ENCODE peak calls at places on chromosomes 3 and 15, in five cellular contexts. One of them, this sample, is unnamed.

GRCh38 chr15:96887730-96888129 is 557.2 kb downstream of the NR2F2 start:
- DNase-seq in A549: no peak
- DNase-seq in GM20000: no peak
- DNase-seq in body of pancreas: no peak
- DNase-seq in choroid plexus epithelial cell: peak
- DNase-seq in this sample: no peak

GRCh38 chr15:101162701-101163483 is 89.0 kb downstream of the CHSY1 start:
- DNase-seq in A549: no peak
- DNase-seq in GM20000: no peak
- DNase-seq in body of pancreas: peak
- DNase-seq in choroid plexus epithelial cell: no peak
- DNase-seq in this sample: no peak

GRCh38 chr3:98557324-98558010 is 25.7 kb downstream of the GPR15 start:
- DNase-seq in A549: no peak
- DNase-seq in GM20000: no peak
- DNase-seq in body of pancreas: no peak
- DNase-seq in choroid plexus epithelial cell: no peak
- DNase-seq in this sample: no peak

GRCh38 chr3:111803123-111803593 is 55.9 kb upstream of the PHLDB2 start:
- DNase-seq in A549: peak
- DNase-seq in GM20000: no peak
- DNase-seq in body of pancreas: peak
- DNase-seq in choroid plexus epithelial cell: peak
- DNase-seq in this sample: no peak

GRCh38 chr3:188391597-188391996 is 237.6 kb downstream of the LPP start:
- DNase-seq in A549: no peak
- DNase-seq in GM20000: no peak
- DNase-seq in body of pancreas: no peak
- DNase-seq in choroid plexus epithelial cell: no peak
- DNase-seq in this sample: no peak

GRCh38 chr3:15953841-15954240 is 156.1 kb upstream of the ANKRD28 start:
- DNase-seq in A549: peak
- DNase-seq in GM20000: peak
- DNase-seq in body of pancreas: no peak
- DNase-seq in choroid plexus epithelial cell: no peak
- DNase-seq in this sample: no peak

GRCh38 chr3:137121704-137122314 is 164.0 kb downstream of the IL20RB start:
- DNase-seq in A549: peak
- DNase-seq in GM20000: peak
- DNase-seq in body of pancreas: peak
- DNase-seq in choroid plexus epithelial cell: peak
- DNase-seq in this sample: no peak

GRCh38 chr15:39801641-39802309 is 19.1 kb upstream of the FSIP1 start:
- DNase-seq in A549: peak
- DNase-seq in GM20000: peak
- DNase-seq in body of pancreas: peak
- DNase-seq in choroid plexus epithelial cell: peak
- DNase-seq in this sample: no peak

GRCh38 chr3:159616234-159616825 is 372.3 kb upstream of the IL12A start:
- DNase-seq in A549: peak
- DNase-seq in GM20000: no peak
- DNase-seq in body of pancreas: peak
- DNase-seq in choroid plexus epithelial cell: peak
- DNase-seq in this sample: no peak

GRCh38 chr3:49171119-49171774 is at the start of gene KLHDC8B:
- DNase-seq in A549: peak
- DNase-seq in GM20000: peak
- DNase-seq in body of pancreas: peak
- DNase-seq in choroid plexus epithelial cell: peak
- DNase-seq in this sample: peak

GRCh38 chr3:13465236-13465958 is 14.7 kb upstream of the HDAC11 start:
- DNase-seq in A549: no peak
- DNase-seq in GM20000: no peak
- DNase-seq in body of pancreas: no peak
- DNase-seq in choroid plexus epithelial cell: no peak
- DNase-seq in this sample: peak

GRCh38 chr3:11201246-11202024 is 47.1 kb downstream of the HRH1 start:
- DNase-seq in A549: peak
- DNase-seq in GM20000: no peak
- DNase-seq in body of pancreas: no peak
- DNase-seq in choroid plexus epithelial cell: peak
- DNase-seq in this sample: no peak

GRCh38 chr3:49158108-49158709 is 7.9 kb downstream of the CCDC71 start:
- DNase-seq in A549: peak
- DNase-seq in GM20000: peak
- DNase-seq in body of pancreas: peak
- DNase-seq in choroid plexus epithelial cell: no peak
- DNase-seq in this sample: peak

GRCh38 chr3:160830792-160831191 is 74.8 kb downstream of the PPM1L start:
- DNase-seq in A549: no peak
- DNase-seq in GM20000: no peak
- DNase-seq in body of pancreas: no peak
- DNase-seq in choroid plexus epithelial cell: peak
- DNase-seq in this sample: no peak

GRCh38 chr3:1118074-1118473 is 25.2 kb downstream of the CNTN6 start:
- DNase-seq in A549: no peak
- DNase-seq in GM20000: no peak
- DNase-seq in body of pancreas: no peak
- DNase-seq in choroid plexus epithelial cell: peak
- DNase-seq in this sample: no peak

GRCh38 chr3:194029846-194030245 is 106.1 kb upstream of the HES1 start:
- DNase-seq in A549: no peak
- DNase-seq in GM20000: no peak
- DNase-seq in body of pancreas: peak
- DNase-seq in choroid plexus epithelial cell: no peak
- DNase-seq in this sample: no peak

GRCh38 chr3:97389883-97390282 is 374.7 kb upstream of the ARL6 start:
- DNase-seq in A549: no peak
- DNase-seq in GM20000: no peak
- DNase-seq in body of pancreas: no peak
- DNase-seq in choroid plexus epithelial cell: no peak
- DNase-seq in this sample: no peak

GRCh38 chr3:37969601-37970100 is 20.9 kb upstream of the VILL start:
- DNase-seq in A549: no peak
- DNase-seq in GM20000: no peak
- DNase-seq in body of pancreas: no peak
- DNase-seq in choroid plexus epithelial cell: no peak
- DNase-seq in this sample: no peak

GRCh38 chr15:34304613-34305012 is 33.0 kb downstream of the SLC12A6 start:
- DNase-seq in A549: no peak
- DNase-seq in GM20000: no peak
- DNase-seq in body of pancreas: no peak
- DNase-seq in choroid plexus epithelial cell: peak
- DNase-seq in this sample: no peak

GRCh38 chr3:109413049-109413448 is 75.7 kb upstream of the DPPA4 start:
- DNase-seq in A549: no peak
- DNase-seq in GM20000: no peak
- DNase-seq in body of pancreas: no peak
- DNase-seq in choroid plexus epithelial cell: peak
- DNase-seq in this sample: no peak

GRCh38 chr3:30166535-30166934 is 439.9 kb upstream of the TGFBR2 start:
- DNase-seq in A549: no peak
- DNase-seq in GM20000: no peak
- DNase-seq in body of pancreas: no peak
- DNase-seq in choroid plexus epithelial cell: no peak
- DNase-seq in this sample: no peak

GRCh38 chr3:30170681-30171438 is 435.5 kb upstream of the TGFBR2 start:
- DNase-seq in A549: no peak
- DNase-seq in GM20000: no peak
- DNase-seq in body of pancreas: no peak
- DNase-seq in choroid plexus epithelial cell: no peak
- DNase-seq in this sample: no peak

GRCh38 chr3:30167511-30168135 is 438.8 kb upstream of the TGFBR2 start:
- DNase-seq in A549: no peak
- DNase-seq in GM20000: no peak
- DNase-seq in body of pancreas: no peak
- DNase-seq in choroid plexus epithelial cell: no peak
- DNase-seq in this sample: no peak

GRCh38 chr3:30174357-30174756 is 432.0 kb upstream of the TGFBR2 start:
- DNase-seq in A549: no peak
- DNase-seq in GM20000: no peak
- DNase-seq in body of pancreas: no peak
- DNase-seq in choroid plexus epithelial cell: no peak
- DNase-seq in this sample: no peak

DNA sequence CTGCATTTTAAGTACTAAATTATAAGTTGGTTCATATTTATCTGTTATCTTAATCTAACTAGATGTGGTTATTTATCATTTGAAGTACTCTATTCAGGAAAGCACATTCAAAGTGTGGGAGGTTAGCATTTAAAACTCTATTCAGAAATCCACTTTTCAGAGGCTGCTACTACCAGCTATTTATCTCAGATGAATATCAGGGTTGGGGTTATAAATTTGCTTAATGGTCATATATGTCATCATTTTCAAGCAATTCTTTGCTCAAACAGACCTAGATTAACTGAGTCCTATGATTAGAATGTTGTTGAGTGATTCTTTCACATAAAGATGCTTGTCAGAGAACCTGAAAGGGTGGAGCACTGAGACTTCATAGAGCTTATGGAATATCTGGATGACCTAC is 436.9 kb upstream of the TGFBR2 start:
- DNase-seq in A549: no peak
- DNase-seq in GM20000: no peak
- DNase-seq in body of pancreas: no peak
- DNase-seq in choroid plexus epithelial cell: no peak
- DNase-seq in this sample: no peak
- TF ChIP-seq CTCF in A549: no peak
- TF ChIP-seq CTCF in GM20000: no peak
- TF ChIP-seq CTCF in body of pancreas: no peak
- TF ChIP-seq CTCF in choroid plexus epithelial cell: no peak
- TF ChIP-seq CTCF in this sample: no peak

DNA sequence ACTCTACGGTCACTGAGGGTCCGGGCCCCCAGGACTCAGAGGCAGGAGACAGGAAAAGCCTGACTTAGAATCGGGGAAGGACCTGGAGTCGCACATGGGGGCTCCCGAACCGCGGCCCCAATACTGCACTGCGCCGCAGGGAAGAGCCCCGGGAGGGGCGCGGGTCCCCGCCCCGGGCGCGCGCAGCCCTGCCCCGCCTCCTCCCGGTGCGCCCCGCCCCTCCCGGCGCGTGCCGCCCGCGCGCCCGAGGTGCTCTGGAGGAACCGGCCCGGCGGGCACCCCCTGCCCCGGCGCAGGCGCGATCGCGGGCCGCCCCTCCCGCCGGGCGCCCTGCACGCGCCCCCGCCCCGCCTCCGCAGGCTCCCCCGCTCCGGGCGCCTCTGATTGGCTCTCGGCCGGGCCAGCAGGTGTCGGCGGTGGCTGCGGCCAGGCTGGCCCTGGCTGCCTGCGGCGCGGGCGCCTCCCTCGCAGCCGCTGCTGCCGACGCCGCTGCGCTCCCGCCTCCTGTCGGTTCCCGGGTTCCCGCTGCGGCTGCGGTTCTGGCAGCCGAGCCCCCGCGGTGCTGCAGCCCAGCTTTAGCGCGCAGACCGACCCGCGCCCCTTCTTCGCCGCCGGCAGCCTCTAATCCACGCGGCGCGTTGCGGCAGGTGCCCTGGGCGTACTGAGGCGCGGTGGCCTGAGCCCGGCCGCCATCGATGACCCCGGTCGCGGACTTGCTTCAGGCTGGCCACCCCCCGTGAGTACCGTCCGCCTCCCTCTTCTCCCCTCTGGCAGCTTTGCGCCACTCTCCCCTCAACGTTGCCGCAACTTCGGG is at the start of gene MYRIP:
- DNase-seq in A549: no peak
- DNase-seq in GM20000: peak
- DNase-seq in body of pancreas: peak
- DNase-seq in choroid plexus epithelial cell: peak
- DNase-seq in this sample: no peak
- TF ChIP-seq CTCF in A549: no peak
- TF ChIP-seq CTCF in GM20000: no peak
- TF ChIP-seq CTCF in body of pancreas: no peak
- TF ChIP-seq CTCF in choroid plexus epithelial cell: no peak
- TF ChIP-seq CTCF in this sample: no peak

GRCh38 chr15:84872009-84872900 is 12.2 kb upstream of the SLC28A1 start:
- DNase-seq in A549: no peak
- DNase-seq in GM20000: no peak
- DNase-seq in body of pancreas: peak
- DNase-seq in choroid plexus epithelial cell: no peak
- DNase-seq in this sample: no peak

GRCh38 chr15:84869510-84869909 is 15.0 kb upstream of the SLC28A1 start:
- DNase-seq in A549: no peak
- DNase-seq in GM20000: no peak
- DNase-seq in body of pancreas: no peak
- DNase-seq in choroid plexus epithelial cell: no peak
- DNase-seq in this sample: no peak

GRCh38 chr15:84868037-84868880 is 16.2 kb upstream of the SLC28A1 start:
- DNase-seq in A549: no peak
- DNase-seq in GM20000: no peak
- DNase-seq in body of pancreas: no peak
- DNase-seq in choroid plexus epithelial cell: no peak
- DNase-seq in this sample: no peak

GRCh38 chr15:84873997-84874396 is 10.5 kb upstream of the SLC28A1 start:
- DNase-seq in A549: no peak
- DNase-seq in GM20000: no peak
- DNase-seq in body of pancreas: no peak
- DNase-seq in choroid plexus epithelial cell: no peak
- DNase-seq in this sample: no peak

GRCh38 chr15:84871428-84871985 is 13.0 kb upstream of the SLC28A1 start:
- DNase-seq in A549: no peak
- DNase-seq in GM20000: no peak
- DNase-seq in body of pancreas: peak
- DNase-seq in choroid plexus epithelial cell: no peak
- DNase-seq in this sample: no peak
- TF ChIP-seq CTCF in A549: no peak
- TF ChIP-seq CTCF in GM20000: no peak
- TF ChIP-seq CTCF in body of pancreas: no peak
- TF ChIP-seq CTCF in choroid plexus epithelial cell: peak
- TF ChIP-seq CTCF in this sample: no peak

DNA sequence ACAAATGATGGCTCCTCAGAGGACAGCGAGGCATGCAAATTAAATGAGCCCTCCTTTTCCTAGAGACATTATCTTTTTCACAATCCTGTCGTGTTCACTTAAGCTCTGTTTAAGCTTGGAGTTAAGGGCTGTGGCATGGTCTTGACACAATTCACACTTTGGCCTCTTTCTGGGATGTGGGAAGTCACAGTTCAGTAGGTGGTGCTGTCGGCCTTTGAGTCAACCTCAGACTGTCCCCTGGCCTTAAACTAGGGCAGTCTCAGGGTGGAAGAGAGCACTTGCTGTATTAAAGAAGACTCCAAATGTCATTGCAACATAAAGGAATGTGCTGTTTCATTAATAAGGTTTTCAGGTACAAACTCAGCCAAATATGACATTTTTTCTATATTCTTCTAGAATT is 351.0 kb downstream of the MCTP2 start:
- DNase-seq in A549: peak
- DNase-seq in GM20000: peak
- DNase-seq in body of pancreas: no peak
- DNase-seq in choroid plexus epithelial cell: peak
- DNase-seq in this sample: no peak
- TF ChIP-seq CTCF in A549: no peak
- TF ChIP-seq CTCF in GM20000: peak
- TF ChIP-seq CTCF in body of pancreas: no peak
- TF ChIP-seq CTCF in choroid plexus epithelial cell: peak
- TF ChIP-seq CTCF in this sample: no peak

GRCh38 chr15:91142097-91142744 is 42.2 kb downstream of the SV2B start:
- DNase-seq in A549: peak
- DNase-seq in GM20000: peak
- DNase-seq in body of pancreas: peak
- DNase-seq in choroid plexus epithelial cell: peak
- DNase-seq in this sample: no peak
- TF ChIP-seq CTCF in A549: peak
- TF ChIP-seq CTCF in GM20000: peak
- TF ChIP-seq CTCF in body of pancreas: peak
- TF ChIP-seq CTCF in choroid plexus epithelial cell: peak
- TF ChIP-seq CTCF in this sample: peak